ENCODE peak calls at places on chromosomes 13 and 19, in four cellular contexts. N, P, Y and S are unnamed samples.

GRCh38 chr13:47188802-47189201 is 291.9 kb upstream of the HTR2A start:
- DNase-seq in N (peak), P (peak), Y (peak), S (no peak)

GRCh38 chr19:39110263-39110967 is 15.2 kb upstream of the PAK4 start:
- DNase-seq in N (no peak), P (peak), Y (peak), S (peak)

GRCh38 chr13:27130223-27131015 is 41.2 kb downstream of the USP12 start:
- DNase-seq in N (peak), P (peak), Y (no peak), S (no peak)

GRCh38 chr19:50264483-50265186 is 61.2 kb downstream of the MYH14 start:
- DNase-seq in N (no peak), P (no peak), Y (no peak), S (no peak)

GRCh38 chr19:33492090-33492489 is 29.5 kb downstream of the PEPD start:
- DNase-seq in N (no peak), P (no peak), Y (no peak), S (no peak)

GRCh38 chr19:58346961-58347929 is 6.0 kb downstream of the A1BG start:
- DNase-seq in N (no peak), P (peak), Y (peak), S (peak)

GRCh38 chr13:20174656-20175405 is 14.0 kb upstream of the GJA3 start:
- DNase-seq in N (peak), P (peak), Y (peak), S (no peak)

GRCh38 chr19:52190679-52191293 is 934 bp downstream of the PPP2R1A start:
- DNase-seq in N (no peak), P (peak), Y (peak), S (peak)

GRCh38 chr13:41658057-41658642 is 200.8 kb downstream of the RGCC start:
- DNase-seq in N (peak), P (peak), Y (no peak), S (no peak)

GRCh38 chr19:16180611-16181010 is 4.6 kb upstream of the FAM32A start:
- DNase-seq in N (peak), P (peak), Y (no peak), S (no peak)

GRCh38 chr13:25324100-25324499 is 22.7 kb downstream of the NUP58 start:
- DNase-seq in N (no peak), P (no peak), Y (no peak), S (no peak)

GRCh38 chr13:49097374-49097773 is 121.7 kb downstream of the FNDC3A start:
- DNase-seq in N (peak), P (peak), Y (no peak), S (no peak)

GRCh38 chr19:18653853-18654252 is 17.0 kb downstream of the KLHL26 start:
- DNase-seq in N (no peak), P (no peak), Y (no peak), S (no peak)

GRCh38 chr19:16143399-16144215 is at the start of gene HSH2D:
- DNase-seq in N (no peak), P (no peak), Y (peak), S (no peak)

GRCh38 chr13:110756268-110756667 is 42.8 kb downstream of the ING1 start:
- DNase-seq in N (peak), P (peak), Y (no peak), S (peak)

GRCh38 chr13:21511841-21512240 is 52.7 kb upstream of the ZDHHC20 start:
- DNase-seq in N (peak), P (peak), Y (no peak), S (no peak)

GRCh38 chr13:99654076-99654475 is 152.8 kb downstream of the TM9SF2 start:
- DNase-seq in N (no peak), P (no peak), Y (no peak), S (no peak)

GRCh38 chr13:78121459-78122348 is 203.1 kb upstream of the EDNRB start:
- DNase-seq in N (peak), P (peak), Y (peak), S (peak)
- H3K4me3 ChIP-seq in N (no peak), P (no peak), Y (no peak), S (peak)

GRCh38 chr19:55087542-55087935 is 11.9 kb downstream of the EPS8L1 start:
- DNase-seq in N (no peak), P (peak), Y (no peak), S (no peak)
- H3K4me3 ChIP-seq in N (peak), P (peak), Y (no peak), S (peak)

DNA sequence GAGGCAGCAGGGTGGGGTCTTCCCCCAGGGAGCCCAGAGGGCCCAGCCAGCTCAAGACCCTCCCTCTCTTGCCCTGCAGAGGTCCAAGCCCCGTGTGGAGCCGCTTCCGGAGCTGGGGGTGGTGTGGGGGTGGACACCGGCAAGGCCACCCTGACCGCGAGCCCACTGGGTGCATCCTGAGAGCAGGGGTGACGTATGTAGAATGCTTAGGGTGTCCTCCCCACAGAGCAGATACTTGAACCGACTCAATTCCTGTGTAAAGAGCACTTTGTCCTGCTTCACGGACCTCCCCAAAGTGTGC is 14.8 kb downstream of the UBXN6 start:
- DNase-seq in N (no peak), P (no peak), Y (no peak), S (no peak)
- H3K4me3 ChIP-seq in N (no peak), P (no peak), Y (no peak), S (no peak)

DNA sequence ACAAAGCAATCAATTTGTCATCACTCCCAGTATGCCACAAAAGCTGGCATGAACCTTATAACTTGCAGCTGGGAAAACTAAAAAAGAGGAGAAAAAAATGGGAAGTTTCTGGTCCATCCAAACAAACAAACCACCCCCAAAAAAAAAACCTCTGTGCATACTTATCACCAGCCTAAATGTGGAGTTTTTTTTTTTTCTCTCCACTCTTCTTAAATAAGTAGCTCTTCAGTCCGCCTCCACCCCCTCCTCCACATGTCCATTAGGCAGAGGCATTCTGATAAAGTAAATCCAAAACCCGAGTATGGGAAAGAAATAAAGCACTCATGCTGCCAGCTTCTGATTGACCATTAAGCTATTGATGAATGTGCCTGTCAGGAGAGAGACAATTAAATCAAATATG is 2.6 kb downstream of the TSHZ3 start:
- DNase-seq in N (no peak), P (no peak), Y (no peak), S (no peak)
- H3K4me3 ChIP-seq in N (no peak), P (no peak), Y (no peak), S (no peak)

GRCh38 chr19:941292-942132 is 15.7 kb downstream of the ARID3A start:
- DNase-seq in N (no peak), P (no peak), Y (no peak), S (no peak)
- H3K4me3 ChIP-seq in N (peak), P (no peak), Y (peak), S (no peak)

GRCh38 chr19:5691205-5691929 is 1.3 kb downstream of the RPL36 start:
- DNase-seq in N (no peak), P (peak), Y (peak), S (no peak)

GRCh38 chr19:5693195-5694166 is 3.4 kb downstream of the RPL36 start:
- DNase-seq in N (no peak), P (no peak), Y (peak), S (no peak)

GRCh38 chr19:5690955-5691204 is 785 bp downstream of the RPL36 start:
- DNase-seq in N (no peak), P (no peak), Y (no peak), S (no peak)

GRCh38 chr19:5692785-5693194 is 2.7 kb downstream of the RPL36 start:
- DNase-seq in N (no peak), P (no peak), Y (no peak), S (no peak)

DNA sequence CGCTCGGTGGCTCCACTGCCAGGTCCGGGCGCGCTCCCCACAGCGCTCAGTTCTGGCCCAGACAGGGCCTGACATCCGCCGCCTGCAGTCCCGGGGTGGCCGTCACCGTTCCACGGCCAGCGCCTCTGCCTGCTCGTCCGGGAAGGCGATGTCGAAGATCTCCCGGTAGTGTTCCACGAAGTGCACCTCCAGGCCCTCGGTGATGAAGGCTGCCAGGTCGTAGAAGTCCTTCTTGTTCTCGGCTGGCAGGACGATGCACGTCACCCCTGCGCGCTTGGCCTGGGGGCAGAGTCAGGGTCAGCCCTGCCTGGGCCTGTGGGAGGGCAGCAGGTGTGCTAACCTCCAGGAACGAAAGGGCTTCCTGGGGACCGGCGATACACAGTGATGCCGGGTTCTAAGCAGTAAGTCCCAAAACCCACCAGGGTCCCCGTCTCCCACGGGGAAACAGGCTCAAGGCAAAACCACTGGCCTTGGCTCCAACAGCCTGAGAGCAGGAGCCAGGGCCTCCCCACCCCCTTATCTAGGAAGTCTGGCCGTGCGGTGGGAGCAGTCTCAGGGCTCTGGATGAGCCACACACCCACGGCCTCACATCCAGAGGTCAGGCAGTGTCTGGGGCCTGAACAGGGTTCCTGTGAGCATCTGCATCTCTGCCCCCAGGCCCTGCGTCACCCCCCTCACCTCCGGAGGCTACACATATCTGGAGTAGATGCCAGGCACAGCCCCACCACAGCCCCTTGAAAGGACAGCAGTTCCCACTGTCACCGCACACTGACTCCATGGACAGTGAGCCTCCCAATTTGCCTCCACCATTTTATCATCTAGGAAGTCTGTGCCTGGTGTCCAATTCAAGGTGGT is 2.1 kb downstream of the RPL36 start:
- DNase-seq in N (no peak), P (no peak), Y (peak), S (no peak)
- H3K4me3 ChIP-seq in N (peak), P (peak), Y (peak), S (no peak)

DNA sequence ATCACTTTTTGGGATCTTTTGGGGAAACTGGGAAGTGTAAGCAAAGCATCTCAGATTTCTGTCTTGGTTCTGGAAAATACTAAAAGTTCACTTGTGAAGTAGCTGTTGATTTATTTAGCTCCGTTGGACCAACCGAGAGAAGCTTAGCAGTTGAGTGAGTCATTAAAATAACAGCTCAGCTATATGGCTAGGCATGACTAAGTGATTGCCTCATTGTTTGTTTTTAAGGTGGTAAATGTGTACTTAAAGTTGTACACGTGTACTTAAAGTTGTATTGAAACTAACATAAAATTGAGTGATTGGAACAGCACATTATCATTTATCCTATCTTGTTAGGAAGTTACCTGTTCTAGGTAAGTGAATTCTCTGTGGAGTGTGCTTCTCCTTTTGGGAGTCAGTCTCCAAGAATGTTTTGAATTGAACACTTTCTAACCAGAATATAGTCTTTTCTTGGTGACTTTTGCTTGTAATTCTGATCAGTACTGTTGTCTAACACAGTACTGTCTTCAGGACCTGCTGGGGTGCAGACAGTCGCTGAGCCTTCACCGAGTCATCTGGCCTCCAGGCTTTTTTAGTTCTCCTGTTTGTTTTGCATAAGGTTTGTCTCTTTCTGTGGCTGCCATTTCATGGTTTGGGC is 2.9 kb upstream of the DCUN1D2 start:
- DNase-seq in N (peak), P (peak), Y (peak), S (no peak)
- H3K4me3 ChIP-seq in N (peak), P (peak), Y (peak), S (no peak)

GRCh38 chr19:36449059-36449670 is 30.7 kb upstream of the ZFP82 start:
- DNase-seq in N (no peak), P (no peak), Y (no peak), S (no peak)
- H3K4me3 ChIP-seq in N (no peak), P (no peak), Y (no peak), S (no peak)